ENCODE peak calls at places on chromosomes 11 and 22, in six cellular contexts. J, R, Q, U, S and C are unnamed samples.

GRCh38 chr22:29154364-29155048 is 51.2 kb upstream of the EMID1 start:
- DNase-seq in Q (peak), S (peak), J (peak), U (peak), R (peak), C (peak)

GRCh38 chr11:131808466-131808865 is 438.1 kb downstream of the NTM start:
- DNase-seq in U (no peak), Q (no peak), J (no peak), S (no peak), R (no peak), C (no peak)

GRCh38 chr11:98561877-98562395 is 458.8 kb upstream of the CNTN5 start:
- DNase-seq in U (no peak), Q (no peak), S (no peak), J (no peak), R (no peak), C (no peak)

GRCh38 chr11:110818032-110818687 is 105.9 kb upstream of the ARHGAP20 start:
- DNase-seq in S (no peak), U (peak), R (peak), Q (peak), J (no peak), C (peak)

GRCh38 chr11:86519064-86519911 is 144.6 kb downstream of the CCDC81 start:
- DNase-seq in J (no peak), S (no peak), Q (peak), U (peak), R (peak), C (peak)

GRCh38 chr11:36345084-36345511 is 49.0 kb downstream of the PRR5L start:
- DNase-seq in Q (no peak), U (no peak), R (no peak), S (no peak), J (no peak), C (no peak)

GRCh38 chr11:9815486-9816136 is 151.7 kb downstream of the SWAP70 start:
- DNase-seq in Q (no peak), U (peak), R (peak), J (no peak), S (no peak), C (peak)

GRCh38 chr11:130782361-130783221 is 133.7 kb downstream of the SNX19 start:
- DNase-seq in U (peak), Q (no peak), J (peak), R (peak), S (no peak), C (peak)

GRCh38 chr22:21796863-21797262 is 61.3 kb upstream of the YPEL1 start:
- DNase-seq in Q (no peak), J (peak), R (no peak), S (no peak), U (no peak), C (no peak)

GRCh38 chr11:97691061-97691460 is 1301.2 kb downstream of the JRKL start:
- DNase-seq in U (no peak), J (no peak), S (no peak), R (no peak), Q (no peak), C (no peak)